ENCODE peak calls at places on chromosome 17, in six cellular contexts. One of them, this sample, is unnamed.

GRCh38 chr17:31392002-31392855 is 754 bp downstream of the RAB11FIP4 start:
- DNase-seq in dorsolateral prefrontal cortex: peak
- DNase-seq in heart right ventricle: no peak
- DNase-seq in effector memory CD4-positive, alpha-beta T cell: no peak
- DNase-seq in left ventricle myocardium inferior: no peak
- DNase-seq in neural progenitor cell: peak
- DNase-seq in this sample: no peak

GRCh38 chr17:64694207-64694606 is 32.1 kb upstream of the SMURF2 start:
- DNase-seq in heart right ventricle: peak
- DNase-seq in left ventricle myocardium inferior: peak
- DNase-seq in dorsolateral prefrontal cortex: no peak
- DNase-seq in effector memory CD4-positive, alpha-beta T cell: no peak
- DNase-seq in neural progenitor cell: no peak
- DNase-seq in this sample: peak

GRCh38 chr17:72826602-72827001 is 265.9 kb downstream of the SLC39A11 start:
- DNase-seq in dorsolateral prefrontal cortex: no peak
- DNase-seq in left ventricle myocardium inferior: no peak
- DNase-seq in neural progenitor cell: no peak
- DNase-seq in effector memory CD4-positive, alpha-beta T cell: no peak
- DNase-seq in heart right ventricle: no peak
- DNase-seq in this sample: no peak

GRCh38 chr17:44878627-44879221 is 20.5 kb downstream of the EFTUD2 start:
- DNase-seq in left ventricle myocardium inferior: no peak
- DNase-seq in heart right ventricle: peak
- DNase-seq in dorsolateral prefrontal cortex: peak
- DNase-seq in neural progenitor cell: peak
- DNase-seq in effector memory CD4-positive, alpha-beta T cell: no peak
- DNase-seq in this sample: no peak

GRCh38 chr17:76458580-76459490 is 5.9 kb upstream of the UBE2O start:
- DNase-seq in dorsolateral prefrontal cortex: no peak
- DNase-seq in heart right ventricle: peak
- DNase-seq in effector memory CD4-positive, alpha-beta T cell: no peak
- DNase-seq in neural progenitor cell: peak
- DNase-seq in left ventricle myocardium inferior: peak
- DNase-seq in this sample: no peak

GRCh38 chr17:4566785-4567184 is 6.4 kb upstream of the GGT6 start:
- DNase-seq in effector memory CD4-positive, alpha-beta T cell: no peak
- DNase-seq in left ventricle myocardium inferior: no peak
- DNase-seq in dorsolateral prefrontal cortex: peak
- DNase-seq in heart right ventricle: peak
- DNase-seq in neural progenitor cell: peak
- DNase-seq in this sample: peak

GRCh38 chr17:29256735-29257466 is 10.2 kb downstream of the CRYBA1 start:
- DNase-seq in dorsolateral prefrontal cortex: no peak
- DNase-seq in neural progenitor cell: no peak
- DNase-seq in effector memory CD4-positive, alpha-beta T cell: no peak
- DNase-seq in heart right ventricle: no peak
- DNase-seq in left ventricle myocardium inferior: no peak
- DNase-seq in this sample: no peak

GRCh38 chr17:77609553-77610517 is 348.7 kb upstream of the TNRC6C start:
- DNase-seq in neural progenitor cell: no peak
- DNase-seq in heart right ventricle: no peak
- DNase-seq in left ventricle myocardium inferior: no peak
- DNase-seq in effector memory CD4-positive, alpha-beta T cell: peak
- DNase-seq in dorsolateral prefrontal cortex: no peak
- DNase-seq in this sample: no peak

GRCh38 chr17:61219460-61219859 is 180.2 kb upstream of the TBX2 start:
- DNase-seq in left ventricle myocardium inferior: peak
- DNase-seq in heart right ventricle: peak
- DNase-seq in neural progenitor cell: no peak
- DNase-seq in effector memory CD4-positive, alpha-beta T cell: no peak
- DNase-seq in dorsolateral prefrontal cortex: no peak
- DNase-seq in this sample: no peak

GRCh38 chr17:2266045-2266864 is 37.3 kb downstream of the SMG6 start:
- DNase-seq in left ventricle myocardium inferior: no peak
- DNase-seq in effector memory CD4-positive, alpha-beta T cell: peak
- DNase-seq in neural progenitor cell: no peak
- DNase-seq in dorsolateral prefrontal cortex: no peak
- DNase-seq in heart right ventricle: peak
- DNase-seq in this sample: no peak

GRCh38 chr17:34853916-34854315 is 107.3 kb downstream of the CCT6B start:
- DNase-seq in neural progenitor cell: no peak
- DNase-seq in left ventricle myocardium inferior: no peak
- DNase-seq in heart right ventricle: no peak
- DNase-seq in dorsolateral prefrontal cortex: no peak
- DNase-seq in effector memory CD4-positive, alpha-beta T cell: no peak
- DNase-seq in this sample: no peak

GRCh38 chr17:17125136-17126084 is 80.7 kb downstream of the PLD6 start:
- DNase-seq in heart right ventricle: no peak
- DNase-seq in neural progenitor cell: peak
- DNase-seq in effector memory CD4-positive, alpha-beta T cell: no peak
- DNase-seq in dorsolateral prefrontal cortex: no peak
- DNase-seq in left ventricle myocardium inferior: no peak
- DNase-seq in this sample: peak

GRCh38 chr17:50274142-50274944 is at the start of gene TMEM92:
- DNase-seq in dorsolateral prefrontal cortex: no peak
- DNase-seq in heart right ventricle: no peak
- DNase-seq in effector memory CD4-positive, alpha-beta T cell: no peak
- DNase-seq in neural progenitor cell: peak
- DNase-seq in left ventricle myocardium inferior: no peak
- DNase-seq in this sample: no peak

GRCh38 chr17:65409381-65409780 is 152.1 kb downstream of the AXIN2 start:
- DNase-seq in dorsolateral prefrontal cortex: no peak
- DNase-seq in left ventricle myocardium inferior: no peak
- DNase-seq in effector memory CD4-positive, alpha-beta T cell: no peak
- DNase-seq in neural progenitor cell: no peak
- DNase-seq in heart right ventricle: no peak
- DNase-seq in this sample: no peak

GRCh38 chr17:79159926-79160325 is 85.3 kb downstream of the ENGASE start:
- DNase-seq in effector memory CD4-positive, alpha-beta T cell: no peak
- DNase-seq in left ventricle myocardium inferior: no peak
- DNase-seq in dorsolateral prefrontal cortex: no peak
- DNase-seq in neural progenitor cell: peak
- DNase-seq in heart right ventricle: no peak
- DNase-seq in this sample: no peak

GRCh38 chr17:82910041-82910481 is 70.2 kb upstream of the ZNF750 start:
- DNase-seq in effector memory CD4-positive, alpha-beta T cell: no peak
- DNase-seq in heart right ventricle: no peak
- DNase-seq in left ventricle myocardium inferior: no peak
- DNase-seq in dorsolateral prefrontal cortex: no peak
- DNase-seq in neural progenitor cell: no peak
- DNase-seq in this sample: no peak

GRCh38 chr17:18858567-18859245 is 775 bp downstream of the PRPSAP2 start:
- DNase-seq in heart right ventricle: no peak
- DNase-seq in dorsolateral prefrontal cortex: no peak
- DNase-seq in neural progenitor cell: no peak
- DNase-seq in effector memory CD4-positive, alpha-beta T cell: no peak
- DNase-seq in left ventricle myocardium inferior: no peak
- DNase-seq in this sample: no peak

GRCh38 chr17:53227101-53227500 is 595.6 kb upstream of the KIF2B start:
- DNase-seq in effector memory CD4-positive, alpha-beta T cell: no peak
- DNase-seq in left ventricle myocardium inferior: no peak
- DNase-seq in neural progenitor cell: no peak
- DNase-seq in heart right ventricle: no peak
- DNase-seq in dorsolateral prefrontal cortex: no peak
- DNase-seq in this sample: no peak

DNA sequence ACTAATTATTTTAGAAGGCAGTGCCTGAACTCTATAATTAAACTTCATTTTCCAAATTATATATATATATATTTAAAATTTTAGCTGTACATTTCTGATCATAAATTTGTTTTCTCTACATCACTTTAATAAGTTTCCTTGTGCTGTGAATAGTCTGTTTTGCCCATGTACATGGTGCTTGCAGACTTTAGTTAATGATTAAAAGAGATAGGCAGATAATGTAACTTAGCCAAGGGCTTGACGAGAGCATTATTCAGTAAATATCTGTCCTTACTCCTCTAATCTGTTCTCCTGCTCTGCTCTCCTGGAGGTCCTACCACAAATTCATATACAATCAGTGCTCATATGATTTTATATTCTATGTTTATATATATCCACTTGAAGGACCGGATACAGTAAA is 595.2 kb upstream of the KIF2B start:
- DNase-seq in effector memory CD4-positive, alpha-beta T cell: no peak
- DNase-seq in neural progenitor cell: no peak
- DNase-seq in left ventricle myocardium inferior: no peak
- DNase-seq in dorsolateral prefrontal cortex: no peak
- DNase-seq in heart right ventricle: no peak
- DNase-seq in this sample: no peak
- H3K27ac ChIP-seq in effector memory CD4-positive, alpha-beta T cell: no peak
- H3K27ac ChIP-seq in neural progenitor cell: no peak
- H3K27ac ChIP-seq in left ventricle myocardium inferior: no peak
- H3K27ac ChIP-seq in dorsolateral prefrontal cortex: no peak
- H3K27ac ChIP-seq in heart right ventricle: no peak
- H3K27ac ChIP-seq in this sample: no peak

DNA sequence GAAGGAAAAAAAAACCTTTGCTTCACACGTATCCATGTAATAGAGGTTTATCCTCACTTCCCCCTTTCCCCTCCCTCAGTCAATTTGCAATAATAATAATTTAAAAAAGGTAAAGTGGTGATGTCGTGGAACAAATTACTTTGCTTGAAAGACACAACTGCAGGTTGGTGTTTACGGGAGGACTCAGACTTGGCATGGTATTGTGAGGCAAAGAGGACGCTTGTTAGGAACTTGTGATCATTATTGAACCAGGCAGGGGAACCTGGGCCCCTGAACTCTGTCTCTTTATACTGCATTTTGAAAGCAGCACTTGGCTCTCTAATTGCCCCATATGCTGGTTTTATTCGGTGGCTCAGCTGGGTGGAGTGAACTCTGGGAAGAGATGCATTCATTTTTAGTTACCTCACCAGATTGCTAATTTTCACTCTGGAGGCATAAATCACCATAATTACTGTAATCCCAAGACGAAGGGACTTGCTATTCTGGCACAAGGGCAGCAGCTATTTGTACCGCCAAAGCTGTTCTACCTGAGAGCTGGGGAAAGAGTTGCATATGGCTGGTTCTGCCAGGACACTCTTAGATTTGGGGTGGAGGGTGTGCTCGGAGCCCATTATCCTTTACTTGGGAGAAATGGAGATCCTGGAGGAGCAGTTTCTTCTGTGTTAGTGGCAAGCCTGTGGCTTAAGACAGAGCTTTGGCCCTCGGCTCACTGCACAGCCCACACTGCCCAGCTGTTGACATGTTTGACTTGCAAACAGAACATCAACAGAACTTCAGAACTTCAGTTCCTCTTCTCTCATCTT is 5.7 kb upstream of the DHX8 start:
- DNase-seq in dorsolateral prefrontal cortex: no peak
- DNase-seq in heart right ventricle: no peak
- DNase-seq in effector memory CD4-positive, alpha-beta T cell: no peak
- DNase-seq in left ventricle myocardium inferior: no peak
- DNase-seq in neural progenitor cell: no peak
- DNase-seq in this sample: no peak
- H3K4me3 ChIP-seq in dorsolateral prefrontal cortex: no peak
- H3K4me3 ChIP-seq in heart right ventricle: no peak
- H3K4me3 ChIP-seq in effector memory CD4-positive, alpha-beta T cell: no peak
- H3K4me3 ChIP-seq in left ventricle myocardium inferior: no peak
- H3K4me3 ChIP-seq in neural progenitor cell: no peak
- H3K4me3 ChIP-seq in this sample: no peak

GRCh38 chr17:55266958-55267688 is 2.4 kb downstream of the HLF start:
- DNase-seq in effector memory CD4-positive, alpha-beta T cell: no peak
- DNase-seq in left ventricle myocardium inferior: no peak
- DNase-seq in neural progenitor cell: no peak
- DNase-seq in dorsolateral prefrontal cortex: no peak
- DNase-seq in heart right ventricle: no peak
- DNase-seq in this sample: no peak

GRCh38 chr17:55264640-55265298 is at the start of gene HLF:
- DNase-seq in left ventricle myocardium inferior: peak
- DNase-seq in effector memory CD4-positive, alpha-beta T cell: peak
- DNase-seq in dorsolateral prefrontal cortex: peak
- DNase-seq in neural progenitor cell: peak
- DNase-seq in heart right ventricle: peak
- DNase-seq in this sample: peak

GRCh38 chr17:55265434-55266021 is 768 bp downstream of the HLF start:
- DNase-seq in effector memory CD4-positive, alpha-beta T cell: no peak
- DNase-seq in neural progenitor cell: peak
- DNase-seq in dorsolateral prefrontal cortex: no peak
- DNase-seq in heart right ventricle: no peak
- DNase-seq in left ventricle myocardium inferior: no peak
- DNase-seq in this sample: peak

GRCh38 chr17:55267777-55268648 is 3.3 kb downstream of the HLF start:
- DNase-seq in dorsolateral prefrontal cortex: no peak
- DNase-seq in left ventricle myocardium inferior: no peak
- DNase-seq in effector memory CD4-positive, alpha-beta T cell: no peak
- DNase-seq in heart right ventricle: no peak
- DNase-seq in neural progenitor cell: no peak
- DNase-seq in this sample: no peak

DNA sequence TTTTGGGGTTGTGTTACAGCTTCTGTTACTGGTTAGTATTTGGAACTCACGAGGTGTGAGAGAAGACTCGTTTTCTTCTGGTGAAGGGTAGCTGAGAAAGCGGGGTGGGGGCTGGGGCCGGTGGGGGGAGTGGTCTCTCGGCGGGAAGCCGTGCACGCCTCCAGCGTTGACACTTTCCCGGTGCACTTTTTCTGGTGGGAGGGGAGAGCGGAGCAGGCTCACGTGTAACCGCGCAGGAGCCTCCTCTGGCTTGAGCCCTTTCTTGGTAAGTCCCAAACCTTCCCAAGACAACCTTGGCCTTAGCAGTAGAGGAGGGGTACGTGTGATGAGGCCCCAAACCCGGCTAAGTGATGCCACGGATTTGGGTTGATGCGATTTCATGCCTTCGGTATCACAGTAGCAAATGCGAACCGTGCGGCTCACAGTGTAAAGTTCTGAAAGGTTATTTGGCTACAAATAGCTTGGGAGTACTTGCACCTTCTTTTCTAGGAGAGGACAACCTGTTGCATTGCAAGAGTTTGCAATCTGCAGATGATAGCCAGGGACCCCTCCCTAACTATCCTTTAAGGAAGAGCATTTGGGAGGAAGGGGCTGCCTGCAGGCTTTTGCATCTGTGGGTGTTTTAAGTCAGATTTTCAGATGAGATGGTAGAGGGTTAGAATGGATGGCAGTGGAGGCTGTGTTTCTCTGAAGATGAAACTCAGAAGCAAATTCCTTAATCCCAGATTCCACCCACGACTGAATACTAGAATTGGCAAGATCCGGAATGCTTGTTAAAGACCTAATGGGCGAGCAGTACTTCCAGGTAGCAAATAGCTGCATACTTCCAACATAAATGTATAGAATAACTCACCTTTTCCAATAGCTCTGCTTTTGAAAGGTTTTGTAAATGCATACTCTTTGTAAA is 1.5 kb downstream of the HLF start:
- DNase-seq in effector memory CD4-positive, alpha-beta T cell: peak
- DNase-seq in left ventricle myocardium inferior: no peak
- DNase-seq in heart right ventricle: no peak
- DNase-seq in neural progenitor cell: peak
- DNase-seq in dorsolateral prefrontal cortex: no peak
- DNase-seq in this sample: no peak
- H3K27ac ChIP-seq in effector memory CD4-positive, alpha-beta T cell: peak
- H3K27ac ChIP-seq in left ventricle myocardium inferior: peak
- H3K27ac ChIP-seq in heart right ventricle: peak
- H3K27ac ChIP-seq in neural progenitor cell: no peak
- H3K27ac ChIP-seq in dorsolateral prefrontal cortex: peak
- H3K27ac ChIP-seq in this sample: peak

DNA sequence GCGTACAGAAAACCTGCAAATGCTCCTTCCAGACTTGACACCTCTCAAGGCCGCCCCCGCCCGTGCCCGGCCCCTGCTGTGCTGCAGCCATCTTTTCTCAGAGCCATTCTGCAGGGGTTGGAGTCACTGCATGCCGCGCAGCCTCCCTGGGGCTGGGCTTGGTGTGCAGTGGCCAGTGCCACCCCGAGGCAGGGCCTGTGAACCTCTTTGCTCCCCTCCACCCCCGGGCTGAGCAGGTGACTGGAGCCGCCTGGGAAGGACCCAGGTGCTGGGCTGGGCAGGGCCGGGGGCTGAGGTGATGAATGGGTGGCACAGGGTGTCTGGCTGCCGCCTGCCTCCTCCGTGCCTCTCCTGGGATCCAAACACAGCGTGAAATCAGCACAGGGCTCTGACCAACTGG is 20.3 kb downstream of the MRM3 start:
- DNase-seq in neural progenitor cell: no peak
- DNase-seq in left ventricle myocardium inferior: no peak
- DNase-seq in heart right ventricle: no peak
- DNase-seq in dorsolateral prefrontal cortex: no peak
- DNase-seq in effector memory CD4-positive, alpha-beta T cell: no peak
- DNase-seq in this sample: peak
- H3K4me3 ChIP-seq in neural progenitor cell: no peak
- H3K4me3 ChIP-seq in left ventricle myocardium inferior: no peak
- H3K4me3 ChIP-seq in heart right ventricle: no peak
- H3K4me3 ChIP-seq in dorsolateral prefrontal cortex: no peak
- H3K4me3 ChIP-seq in effector memory CD4-positive, alpha-beta T cell: no peak
- H3K4me3 ChIP-seq in this sample: no peak